ENCODE peak calls at places on chromosomes 1 and 21, in six cellular contexts. E is fibroblast of mammary gland; Z is Peyer's patch; L is activated CD8-positive, alpha-beta T cell treated with anti-CD3 and anti-CD28 coated beads for 36 hours; F is CD4-positive, alpha-beta T cell; N is AG04450. J is an unnamed sample.

GRCh38 chr1:243939167-243939848 is 89.3 kb upstream of the AKT3 start:
- DNase-seq in E (peak; percentile 51), Z (no peak), L (no peak), F (no peak), N (no peak), J (no peak)

GRCh38 chr1:232428781-232429530 is 201.0 kb downstream of the SIPA1L2 start:
- DNase-seq in E (peak; percentile 9), Z (no peak), L (no peak), F (no peak), N (peak; percentile 65), J (no peak)

GRCh38 chr1:25754421-25755195 is 45.4 kb upstream of the SELENON start:
- DNase-seq in E (no peak), Z (no peak), L (peak; percentile 61), F (no peak), N (no peak), J (no peak)

GRCh38 chr1:64469977-64470669 is at the start of gene CACHD1:
- DNase-seq in E (peak; percentile 75), Z (peak; percentile 77), L (peak; percentile 84), F (peak; percentile 33), N (peak; percentile 33), J (peak; percentile 91)

GRCh38 chr1:159798893-159799292 is 3.3 kb upstream of the FCRL6 start:
- DNase-seq in E (peak; percentile 92), Z (peak; percentile 84), L (peak; percentile 70), F (peak; percentile 15), N (peak; percentile 66), J (no peak)

GRCh38 chr1:99674115-99674514 is 28.2 kb downstream of the PALMD start:
- DNase-seq in E (no peak), Z (no peak), L (no peak), F (no peak), N (no peak), J (no peak)

GRCh38 chr1:217734973-217735372 is 103.8 kb downstream of the SPATA17 start:
- DNase-seq in E (peak; percentile 32), Z (no peak), L (no peak), F (no peak), N (no peak), J (no peak)

GRCh38 chr1:15008783-15009709 is 144.5 kb upstream of the TMEM51 start:
- DNase-seq in E (no peak), Z (no peak), L (no peak), F (no peak), N (no peak), J (no peak)

GRCh38 chr1:53586765-53587164 is 127.6 kb downstream of the DMRTB1 start:
- DNase-seq in E (no peak), Z (no peak), L (no peak), F (no peak), N (no peak), J (peak; percentile 28)

GRCh38 chr21:42781981-42782722 is 97.2 kb downstream of the WDR4 start:
- DNase-seq in E (no peak), Z (no peak), L (no peak), F (no peak), N (no peak), J (peak; percentile 54)

GRCh38 chr1:7252411-7253117 is 467.3 kb downstream of the CAMTA1 start:
- DNase-seq in E (no peak), Z (no peak), L (no peak), F (no peak), N (no peak), J (no peak)

GRCh38 chr1:66300986-66301451 is 232.9 kb upstream of the SGIP1 start:
- DNase-seq in E (peak; percentile 69), Z (no peak), L (peak; percentile 64), F (no peak), N (no peak), J (no peak)

GRCh38 chr1:143497374-143497747 is 474.4 kb downstream of the FAM72C start:
- DNase-seq in E (no peak), Z (no peak), L (no peak), F (no peak), N (no peak), J (no peak)

GRCh38 chr21:37446552-37446951 is 80.0 kb downstream of the DYRK1A start:
- DNase-seq in E (no peak), Z (no peak), L (no peak), F (no peak), N (no peak), J (no peak)

GRCh38 chr1:44472614-44473262 is 67.7 kb downstream of the RNF220 start:
- DNase-seq in E (no peak), Z (no peak), L (no peak), F (no peak), N (no peak), J (no peak)

GRCh38 chr1:15330028-15330427 is 79.7 kb upstream of the EFHD2 start:
- DNase-seq in E (no peak), Z (no peak), L (no peak), F (no peak), N (no peak), J (no peak)

GRCh38 chr21:26433386-26433785 is 139.7 kb downstream of the CYYR1 start:
- DNase-seq in E (no peak), Z (no peak), L (no peak), F (no peak), N (no peak), J (no peak)

GRCh38 chr21:44497641-44498243 is 42.3 kb downstream of the KRTAP10-1 start:
- DNase-seq in E (peak; percentile 24), Z (no peak), L (no peak), F (no peak), N (no peak), J (no peak)

GRCh38 chr21:17482928-17483327 is 29.9 kb upstream of the CXADR start:
- DNase-seq in E (no peak), Z (no peak), L (no peak), F (no peak), N (no peak), J (no peak)

GRCh38 chr1:12143631-12144155 is 23.1 kb upstream of the TNFRSF1B start:
- DNase-seq in E (peak; percentile 97), Z (peak; percentile 92), L (no peak), F (no peak), N (peak; percentile 94), J (no peak)

GRCh38 chr1:172993640-172994039 is 57.1 kb downstream of the TNFSF18 start:
- DNase-seq in E (no peak), Z (no peak), L (no peak), F (no peak), N (peak; percentile 27), J (no peak)

GRCh38 chr1:48691429-48692001 is 85.2 kb downstream of the BEND5 start:
- DNase-seq in E (peak; percentile 16), Z (no peak), L (no peak), F (no peak), N (no peak), J (no peak)

GRCh38 chr1:34803770-34804169 is 11.0 kb downstream of the GJA4 start:
- DNase-seq in E (no peak), Z (no peak), L (no peak), F (no peak), N (no peak), J (no peak)

GRCh38 chr1:181318022-181318857 is 165.1 kb upstream of the CACNA1E start:
- DNase-seq in E (no peak), Z (no peak), L (peak; percentile 20), F (no peak), N (no peak), J (no peak)

GRCh38 chr1:52633291-52633754 is 355 bp downstream of the SHISAL2A start:
- DNase-seq in E (no peak), Z (peak; percentile 56), L (peak; percentile 55), F (peak; percentile 19), N (no peak), J (no peak)

GRCh38 chr1:77673716-77674355 is 8.6 kb downstream of the ZZZ3 start:
- DNase-seq in E (no peak), Z (no peak), L (no peak), F (no peak), N (no peak), J (no peak)

GRCh38 chr21:43959231-43960041 is 52.7 kb upstream of the TRAPPC10 start:
- DNase-seq in E (no peak), Z (no peak), L (peak; percentile 17), F (no peak), N (no peak), J (peak; percentile 85)

DNA sequence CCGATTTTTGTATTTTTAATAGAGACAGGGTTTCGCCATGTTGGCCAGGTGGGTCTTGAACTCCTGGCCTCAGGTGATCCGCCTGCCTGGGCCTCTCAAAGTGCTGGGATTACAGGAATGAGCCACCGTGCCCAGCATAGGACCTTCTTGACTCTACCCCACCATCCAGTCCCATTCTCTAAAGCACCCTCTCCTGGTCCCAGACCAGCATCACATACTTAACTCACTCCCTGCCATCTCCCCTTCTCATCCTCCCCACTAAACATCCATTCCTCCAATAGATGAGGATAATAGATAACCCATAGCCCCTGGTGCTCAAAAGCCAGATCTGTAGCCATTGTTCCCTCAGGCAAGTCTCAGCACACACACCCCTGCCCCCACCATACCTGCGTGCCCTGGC is 2.1 kb downstream of the ENTREP3 start:
- DNase-seq in E (no peak), Z (no peak), L (no peak), F (no peak), N (no peak), J (no peak)
- TF ChIP-seq CTCF in E (peak; percentile 9), Z (no peak), L (no peak), F (no peak), N (no peak), J (peak; percentile 23)

DNA sequence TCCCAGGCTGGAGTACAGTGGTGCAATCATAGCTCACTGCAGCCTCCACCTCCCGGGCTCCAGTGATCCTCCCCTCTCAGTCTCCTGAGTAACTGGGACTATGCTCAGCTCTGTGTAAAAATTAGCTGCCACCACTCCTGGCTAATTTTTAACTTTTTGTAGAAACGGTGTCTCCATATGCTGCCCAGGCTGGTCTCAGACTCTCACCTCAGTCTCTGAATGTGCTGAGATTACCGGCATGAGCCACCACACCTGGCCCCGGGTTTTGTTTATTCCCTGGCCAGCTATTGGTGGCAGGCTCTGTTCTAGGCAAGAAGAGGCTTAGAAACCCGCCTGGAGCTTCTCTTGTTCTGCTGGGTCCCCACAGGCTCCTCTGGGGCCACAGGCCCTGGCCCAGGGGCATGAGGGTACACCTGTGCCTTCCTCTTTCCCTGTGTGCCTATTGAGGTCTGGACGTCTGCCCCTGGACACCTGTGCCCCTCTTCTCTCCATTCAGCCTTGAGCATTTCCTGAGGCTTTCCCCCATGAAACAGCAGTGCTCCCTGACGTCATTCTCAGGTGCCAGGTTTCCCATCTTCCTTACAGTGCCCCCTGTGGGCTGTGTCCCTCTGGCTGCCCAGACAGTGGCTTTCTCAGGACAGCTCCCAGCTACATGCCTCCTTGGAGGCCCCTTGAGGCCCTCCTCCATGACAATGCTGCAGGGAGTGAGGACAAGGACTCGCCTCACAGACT is 57.5 kb downstream of the PCP4 start:
- DNase-seq in E (no peak), Z (no peak), L (no peak), F (no peak), N (no peak), J (no peak)
- TF ChIP-seq CTCF in E (no peak), Z (no peak), L (no peak), F (no peak), N (no peak), J (no peak)

GRCh38 chr1:199675937-199676336 is 351.6 kb upstream of the NR5A2 start:
- DNase-seq in E (no peak), Z (no peak), L (no peak), F (no peak), N (no peak), J (no peak)
- TF ChIP-seq CTCF in E (no peak), Z (no peak), L (no peak), F (no peak), N (no peak), J (peak; percentile 17)

GRCh38 chr1:28112388-28113311 is 24.2 kb upstream of the EYA3 start:
- DNase-seq in E (peak; percentile 92), Z (peak; percentile 59), L (peak; percentile 25), F (no peak), N (no peak), J (no peak)
- TF ChIP-seq CTCF in E (peak; percentile 30), Z (peak; percentile 47), L (peak; percentile 29), F (no peak), N (peak; percentile 40), J (peak; percentile 32)

GRCh38 chr1:9861371-9861770 is 37.6 kb upstream of the CLSTN1 start:
- DNase-seq in E (no peak), Z (no peak), L (no peak), F (no peak), N (no peak), J (no peak)
- TF ChIP-seq CTCF in E (no peak), Z (no peak), L (no peak), F (no peak), N (no peak), J (no peak)